ENCODE peak calls at places on chromosomes 4 and X, in eight cellular contexts. Z, S, I, A, F, X, R and U are unnamed samples.

GRCh38 chrX:53768451-53769246 is 82.1 kb upstream of the HUWE1 start:
- DNase-seq in Z (no peak), S (no peak), I (no peak), A (no peak), F (no peak), X (no peak), R (no peak), U (no peak)

GRCh38 chr4:53558061-53558801 is 33.1 kb downstream of the LNX1 start:
- DNase-seq in Z (no peak), S (no peak), I (peak), A (no peak), F (no peak), X (no peak), R (no peak), U (no peak)

GRCh38 chrX:46837543-46838481 is 969 bp downstream of the RP2 start:
- DNase-seq in Z (no peak), S (no peak), I (peak), A (no peak), F (peak), X (no peak), R (no peak), U (no peak)

GRCh38 chr4:11720292-11720691 is 291.6 kb upstream of the HS3ST1 start:
- DNase-seq in Z (peak), S (peak), I (peak), A (no peak), F (no peak), X (no peak), R (no peak), U (peak)

GRCh38 chrX:46820391-46821100 is 16.3 kb upstream of the RP2 start:
- DNase-seq in Z (no peak), S (no peak), I (no peak), A (no peak), F (no peak), X (no peak), R (no peak), U (no peak)

GRCh38 chrX:72020204-72020603 is 109.6 kb downstream of the NHSL2 start:
- DNase-seq in Z (no peak), S (no peak), I (no peak), A (no peak), F (no peak), X (no peak), R (peak), U (no peak)

GRCh38 chrX:103453655-103454054 is 65.6 kb downstream of the RAB40A start:
- DNase-seq in Z (peak), S (peak), I (peak), A (no peak), F (no peak), X (no peak), R (no peak), U (no peak)

GRCh38 chrX:43504394-43504793 is 151.7 kb upstream of the MAOA start:
- DNase-seq in Z (no peak), S (no peak), I (no peak), A (no peak), F (no peak), X (no peak), R (no peak), U (no peak)

GRCh38 chr4:73518340-73518739 is 36.8 kb downstream of the AFM start:
- DNase-seq in Z (no peak), S (no peak), I (no peak), A (no peak), F (no peak), X (no peak), R (no peak), U (no peak)

GRCh38 chr4:1047106-1047975 is 35.9 kb downstream of the FGFRL1 start:
- DNase-seq in Z (no peak), S (no peak), I (peak), A (peak), F (no peak), X (no peak), R (no peak), U (no peak)

GRCh38 chrX:47623540-47624027 is 3.9 kb upstream of the SYN1 start:
- DNase-seq in Z (peak), S (peak), I (peak), A (no peak), F (peak), X (peak), R (no peak), U (peak)

GRCh38 chrX:154327026-154327820 is 31.6 kb downstream of the TKTL1 start:
- DNase-seq in Z (no peak), S (no peak), I (no peak), A (no peak), F (peak), X (no peak), R (no peak), U (no peak)

GRCh38 chr4:126807132-126807531 is 825.6 kb upstream of the INTU start:
- DNase-seq in Z (no peak), S (no peak), I (no peak), A (no peak), F (no peak), X (no peak), R (no peak), U (no peak)

GRCh38 chrX:68571292-68572256 is 72.7 kb downstream of the YIPF6 start:
- DNase-seq in Z (no peak), S (peak), I (peak), A (no peak), F (no peak), X (no peak), R (no peak), U (no peak)

GRCh38 chr4:30330894-30331652 is 389.1 kb upstream of the PCDH7 start:
- DNase-seq in Z (no peak), S (no peak), I (no peak), A (no peak), F (no peak), X (no peak), R (no peak), U (no peak)

GRCh38 chr4:158169931-158170690 is 2.7 kb downstream of the GASK1B start:
- DNase-seq in Z (no peak), S (no peak), I (peak), A (no peak), F (no peak), X (no peak), R (no peak), U (no peak)

GRCh38 chrX:135974279-135974856 is 580 bp upstream of the MMGT1 start:
- DNase-seq in Z (peak), S (peak), I (peak), A (peak), F (peak), X (peak), R (peak), U (peak)

GRCh38 chr4:121706595-121707021 is 9.8 kb upstream of the ANXA5 start:
- DNase-seq in Z (no peak), S (no peak), I (peak), A (no peak), F (peak), X (no peak), R (no peak), U (no peak)

GRCh38 chrX:82813671-82814078 is 694.4 kb upstream of the POU3F4 start:
- DNase-seq in Z (peak), S (peak), I (peak), A (no peak), F (no peak), X (no peak), R (no peak), U (no peak)

GRCh38 chr4:48375651-48376291 is 34.4 kb downstream of the SLAIN2 start:
- DNase-seq in Z (no peak), S (peak), I (peak), A (no peak), F (no peak), X (no peak), R (no peak), U (peak)

GRCh38 chr4:2284934-2285664 is 23.2 kb upstream of the MXD4 start:
- DNase-seq in Z (no peak), S (no peak), I (peak), A (peak), F (no peak), X (no peak), R (no peak), U (no peak)

GRCh38 chr4:42995343-42995944 is 102.9 kb downstream of the GRXCR1 start:
- DNase-seq in Z (no peak), S (peak), I (peak), A (no peak), F (no peak), X (no peak), R (no peak), U (peak)

GRCh38 chrX:36019164-36019563 is 99.6 kb downstream of the CFAP47 start:
- DNase-seq in Z (no peak), S (no peak), I (no peak), A (no peak), F (no peak), X (no peak), R (no peak), U (no peak)

GRCh38 chr4:27168783-27169182 is 308.1 kb downstream of the STIM2 start:
- DNase-seq in Z (no peak), S (no peak), I (no peak), A (no peak), F (no peak), X (no peak), R (no peak), U (no peak)

GRCh38 chr4:41590591-41590990 is 52.6 kb downstream of the LIMCH1 start:
- DNase-seq in Z (peak), S (no peak), I (no peak), A (no peak), F (no peak), X (no peak), R (peak), U (no peak)